ENCODE peak calls at places on chromosomes 3 and 15, in four cellular contexts. T, Q, X and E are unnamed samples.

GRCh38 chr15:34621675-34622074 is 38.2 kb upstream of the GOLGA8B start:
- DNase-seq in T (no peak), Q (no peak), X (no peak), E (no peak)

GRCh38 chr3:42450567-42450966 is 40.2 kb upstream of the LYZL4 start:
- DNase-seq in T (no peak), Q (no peak), X (no peak), E (no peak)

GRCh38 chr3:38960953-38961622 is 90.7 kb downstream of the SCN11A start:
- DNase-seq in T (no peak), Q (no peak), X (no peak), E (no peak)

GRCh38 chr15:74750759-74751158 is 2.1 kb downstream of the CYP1A2 start:
- DNase-seq in T (no peak), Q (no peak), X (no peak), E (no peak)

GRCh38 chr15:67085818-67086649 is 20.6 kb downstream of the SMAD3 start:
- DNase-seq in T (no peak), Q (no peak), X (no peak), E (no peak)

GRCh38 chr15:39578851-39579486 is 1.9 kb upstream of the THBS1 start:
- DNase-seq in T (no peak), Q (no peak), X (no peak), E (no peak)

GRCh38 chr15:98609144-98609852 is 39.0 kb upstream of the IGF1R start:
- DNase-seq in T (no peak), Q (no peak), X (no peak), E (no peak)

GRCh38 chr3:54853573-54854404 is 74.1 kb downstream of the LRTM1 start:
- DNase-seq in T (peak), Q (no peak), X (peak), E (peak)

GRCh38 chr15:25238716-25239470 is 199.9 kb downstream of the UBE3A start:
- DNase-seq in T (no peak), Q (no peak), X (no peak), E (no peak)

GRCh38 chr3:19596408-19596807 is 337.6 kb downstream of the EFHB start:
- DNase-seq in T (no peak), Q (no peak), X (no peak), E (no peak)

GRCh38 chr15:100631831-100632230 is 29.4 kb downstream of the ASB7 start:
- DNase-seq in T (no peak), Q (no peak), X (no peak), E (no peak)

GRCh38 chr3:118968111-118968510 is 66.5 kb downstream of the IGSF11 start:
- DNase-seq in T (no peak), Q (no peak), X (no peak), E (no peak)

GRCh38 chr3:108838411-108838810 is 15.8 kb downstream of the TRAT1 start:
- DNase-seq in T (no peak), Q (no peak), X (no peak), E (no peak)

GRCh38 chr15:90681480-90681879 is 35.7 kb upstream of the BLM start:
- DNase-seq in T (no peak), Q (no peak), X (no peak), E (no peak)

GRCh38 chr15:69576948-69577351 is 124.3 kb downstream of the RPLP1 start:
- DNase-seq in T (no peak), Q (no peak), X (no peak), E (no peak)

GRCh38 chr15:36798366-36798765 is 218.9 kb downstream of the CDIN1 start:
- DNase-seq in T (no peak), Q (no peak), X (no peak), E (no peak)

GRCh38 chr3:188546835-188547670 is 393.1 kb downstream of the LPP start:
- DNase-seq in T (no peak), Q (no peak), X (no peak), E (no peak)

GRCh38 chr3:193134895-193135294 is 106.1 kb upstream of the PLAAT1 start:
- DNase-seq in T (no peak), Q (no peak), X (no peak), E (no peak)

GRCh38 chr3:58492385-58492970 is 582 bp downstream of the KCTD6 start:
- DNase-seq in T (no peak), Q (peak), X (no peak), E (no peak)

GRCh38 chr3:107522510-107523360 is at the start of gene BBX:
- DNase-seq in T (peak), Q (peak), X (peak), E (peak)

GRCh38 chr15:43102181-43102580 is 3.7 kb downstream of the UBR1 start:
- DNase-seq in T (no peak), Q (no peak), X (no peak), E (no peak)

GRCh38 chr3:126481808-126482502 is 6.3 kb upstream of the ZXDC start:
- DNase-seq in T (no peak), Q (no peak), X (no peak), E (no peak)

GRCh38 chr15:41950127-41950483 is 22.3 kb downstream of the EHD4 start:
- DNase-seq in T (no peak), Q (no peak), X (no peak), E (no peak)

GRCh38 chr15:50676799-50677483 is 9.7 kb downstream of the TRPM7 start:
- DNase-seq in T (no peak), Q (no peak), X (no peak), E (no peak)

GRCh38 chr3:48518069-48518468 is 14.1 kb upstream of the SHISA5 start:
- DNase-seq in T (no peak), Q (no peak), X (no peak), E (no peak)